ENCODE peak calls at places on chromosomes 3 and 15, in five cellular contexts. One of them, this sample, is unnamed.

GRCh38 chr15:41564286-41564959 is 5.4 kb downstream of the TYRO3 start:
- DNase-seq in activated B cell treated with CpG ODN at 0.5 μM for 24 hours: no peak
- DNase-seq in dorsolateral prefrontal cortex: peak; percentile 63
- DNase-seq in AG04450: no peak
- DNase-seq in IMR-90: no peak
- DNase-seq in this sample: no peak

GRCh38 chr15:51030649-51031316 is 63.9 kb downstream of the TNFAIP8L3 start:
- DNase-seq in activated B cell treated with CpG ODN at 0.5 μM for 24 hours: no peak
- DNase-seq in dorsolateral prefrontal cortex: no peak
- DNase-seq in AG04450: peak; percentile 38
- DNase-seq in IMR-90: peak; percentile 92
- DNase-seq in this sample: no peak

GRCh38 chr3:41975421-41976103 is 13.7 kb upstream of the ULK4 start:
- DNase-seq in activated B cell treated with CpG ODN at 0.5 μM for 24 hours: no peak
- DNase-seq in dorsolateral prefrontal cortex: no peak
- DNase-seq in AG04450: no peak
- DNase-seq in IMR-90: no peak
- DNase-seq in this sample: no peak

GRCh38 chr3:102053375-102053989 is 204.2 kb downstream of the NFKBIZ start:
- DNase-seq in activated B cell treated with CpG ODN at 0.5 μM for 24 hours: no peak
- DNase-seq in dorsolateral prefrontal cortex: no peak
- DNase-seq in AG04450: peak; percentile 13
- DNase-seq in IMR-90: peak; percentile 62
- DNase-seq in this sample: peak; percentile 19

GRCh38 chr15:76206325-76206976 is 104.8 kb downstream of the ETFA start:
- DNase-seq in activated B cell treated with CpG ODN at 0.5 μM for 24 hours: no peak
- DNase-seq in dorsolateral prefrontal cortex: peak; percentile 88
- DNase-seq in AG04450: no peak
- DNase-seq in IMR-90: peak; percentile 31
- DNase-seq in this sample: peak; percentile 54

GRCh38 chr3:121660356-121661171 is at the start of gene HCLS1:
- DNase-seq in activated B cell treated with CpG ODN at 0.5 μM for 24 hours: peak; percentile 73
- DNase-seq in dorsolateral prefrontal cortex: peak; percentile 49
- DNase-seq in AG04450: no peak
- DNase-seq in IMR-90: no peak
- DNase-seq in this sample: no peak

GRCh38 chr15:69121198-69121828 is 39.1 kb upstream of the GLCE start:
- DNase-seq in activated B cell treated with CpG ODN at 0.5 μM for 24 hours: no peak
- DNase-seq in dorsolateral prefrontal cortex: no peak
- DNase-seq in AG04450: no peak
- DNase-seq in IMR-90: no peak
- DNase-seq in this sample: no peak

GRCh38 chr15:28942521-28943035 is 56.8 kb downstream of the APBA2 start:
- DNase-seq in activated B cell treated with CpG ODN at 0.5 μM for 24 hours: no peak
- DNase-seq in dorsolateral prefrontal cortex: peak; percentile 5
- DNase-seq in AG04450: no peak
- DNase-seq in IMR-90: no peak
- DNase-seq in this sample: no peak

GRCh38 chr15:71810256-71811035 is at the start of gene NR2E3:
- DNase-seq in activated B cell treated with CpG ODN at 0.5 μM for 24 hours: no peak
- DNase-seq in dorsolateral prefrontal cortex: no peak
- DNase-seq in AG04450: no peak
- DNase-seq in IMR-90: no peak
- DNase-seq in this sample: no peak

GRCh38 chr3:150022406-150023238 is 51.9 kb upstream of the PFN2 start:
- DNase-seq in activated B cell treated with CpG ODN at 0.5 μM for 24 hours: no peak
- DNase-seq in dorsolateral prefrontal cortex: no peak
- DNase-seq in AG04450: no peak
- DNase-seq in IMR-90: peak; percentile 31
- DNase-seq in this sample: no peak

GRCh38 chr3:126033765-126034164 is 50.2 kb downstream of the SLC41A3 start:
- DNase-seq in activated B cell treated with CpG ODN at 0.5 μM for 24 hours: no peak
- DNase-seq in dorsolateral prefrontal cortex: no peak
- DNase-seq in AG04450: no peak
- DNase-seq in IMR-90: no peak
- DNase-seq in this sample: no peak

GRCh38 chr15:34616613-34617012 is 33.2 kb upstream of the GOLGA8B start:
- DNase-seq in activated B cell treated with CpG ODN at 0.5 μM for 24 hours: no peak
- DNase-seq in dorsolateral prefrontal cortex: peak; percentile 49
- DNase-seq in AG04450: no peak
- DNase-seq in IMR-90: peak; percentile 49
- DNase-seq in this sample: peak; percentile 5

GRCh38 chr15:26069204-26069603 is 206.1 kb upstream of the ATP10A start:
- DNase-seq in activated B cell treated with CpG ODN at 0.5 μM for 24 hours: no peak
- DNase-seq in dorsolateral prefrontal cortex: no peak
- DNase-seq in AG04450: no peak
- DNase-seq in IMR-90: no peak
- DNase-seq in this sample: no peak

GRCh38 chr3:177929310-177929709 is 606.9 kb upstream of the KCNMB2 start:
- DNase-seq in activated B cell treated with CpG ODN at 0.5 μM for 24 hours: no peak
- DNase-seq in dorsolateral prefrontal cortex: no peak
- DNase-seq in AG04450: no peak
- DNase-seq in IMR-90: peak; percentile 37
- DNase-seq in this sample: peak; percentile 16

GRCh38 chr3:37631686-37632085 is 230.0 kb upstream of the CTDSPL start:
- DNase-seq in activated B cell treated with CpG ODN at 0.5 μM for 24 hours: no peak
- DNase-seq in dorsolateral prefrontal cortex: peak; percentile 32
- DNase-seq in AG04450: no peak
- DNase-seq in IMR-90: no peak
- DNase-seq in this sample: no peak

GRCh38 chr3:38519651-38520050 is 23.5 kb downstream of the EXOG start:
- DNase-seq in activated B cell treated with CpG ODN at 0.5 μM for 24 hours: no peak
- DNase-seq in dorsolateral prefrontal cortex: no peak
- DNase-seq in AG04450: no peak
- DNase-seq in IMR-90: no peak
- DNase-seq in this sample: no peak

GRCh38 chr3:3110299-3110630 is at the start of gene IL5RA:
- DNase-seq in activated B cell treated with CpG ODN at 0.5 μM for 24 hours: no peak
- DNase-seq in dorsolateral prefrontal cortex: no peak
- DNase-seq in AG04450: no peak
- DNase-seq in IMR-90: no peak
- DNase-seq in this sample: no peak

GRCh38 chr3:71064976-71065763 is 518.4 kb downstream of the FOXP1 start:
- DNase-seq in activated B cell treated with CpG ODN at 0.5 μM for 24 hours: peak; percentile 67
- DNase-seq in dorsolateral prefrontal cortex: no peak
- DNase-seq in AG04450: no peak
- DNase-seq in IMR-90: peak; percentile 41
- DNase-seq in this sample: peak; percentile 55

GRCh38 chr3:43231276-43232000 is 54.9 kb upstream of the SNRK start:
- DNase-seq in activated B cell treated with CpG ODN at 0.5 μM for 24 hours: no peak
- DNase-seq in dorsolateral prefrontal cortex: no peak
- DNase-seq in AG04450: no peak
- DNase-seq in IMR-90: peak; percentile 46
- DNase-seq in this sample: no peak

GRCh38 chr3:4656059-4656458 is 162.9 kb downstream of the ITPR1 start:
- DNase-seq in activated B cell treated with CpG ODN at 0.5 μM for 24 hours: no peak
- DNase-seq in dorsolateral prefrontal cortex: peak; percentile 82
- DNase-seq in AG04450: peak; percentile 44
- DNase-seq in IMR-90: peak; percentile 75
- DNase-seq in this sample: peak; percentile 72

GRCh38 chr15:74867562-74868458 is 5.4 kb downstream of the SCAMP2 start:
- DNase-seq in activated B cell treated with CpG ODN at 0.5 μM for 24 hours: no peak
- DNase-seq in dorsolateral prefrontal cortex: no peak
- DNase-seq in AG04450: no peak
- DNase-seq in IMR-90: no peak
- DNase-seq in this sample: peak; percentile 45

GRCh38 chr15:69071265-69071664 is 56.8 kb downstream of the NOX5 start:
- DNase-seq in activated B cell treated with CpG ODN at 0.5 μM for 24 hours: no peak
- DNase-seq in dorsolateral prefrontal cortex: no peak
- DNase-seq in AG04450: no peak
- DNase-seq in IMR-90: no peak
- DNase-seq in this sample: no peak

GRCh38 chr3:185750015-185750414 is 74.8 kb downstream of the IGF2BP2 start:
- DNase-seq in activated B cell treated with CpG ODN at 0.5 μM for 24 hours: no peak
- DNase-seq in dorsolateral prefrontal cortex: no peak
- DNase-seq in AG04450: no peak
- DNase-seq in IMR-90: no peak
- DNase-seq in this sample: no peak

GRCh38 chr15:81311834-81312459 is 12.0 kb downstream of the STARD5 start:
- DNase-seq in activated B cell treated with CpG ODN at 0.5 μM for 24 hours: no peak
- DNase-seq in dorsolateral prefrontal cortex: no peak
- DNase-seq in AG04450: no peak
- DNase-seq in IMR-90: peak; percentile 31
- DNase-seq in this sample: no peak

GRCh38 chr3:110646496-110646895 is 425.1 kb upstream of the NECTIN3 start:
- DNase-seq in activated B cell treated with CpG ODN at 0.5 μM for 24 hours: no peak
- DNase-seq in dorsolateral prefrontal cortex: no peak
- DNase-seq in AG04450: no peak
- DNase-seq in IMR-90: no peak
- DNase-seq in this sample: no peak

GRCh38 chr3:156762631-156763185 is 63.4 kb upstream of the LEKR1 start:
- DNase-seq in activated B cell treated with CpG ODN at 0.5 μM for 24 hours: no peak
- DNase-seq in dorsolateral prefrontal cortex: no peak
- DNase-seq in AG04450: peak; percentile 84
- DNase-seq in IMR-90: peak; percentile 93
- DNase-seq in this sample: no peak

GRCh38 chr15:70538278-70538677 is 225.1 kb downstream of the UACA start:
- DNase-seq in activated B cell treated with CpG ODN at 0.5 μM for 24 hours: no peak
- DNase-seq in dorsolateral prefrontal cortex: no peak
- DNase-seq in AG04450: no peak
- DNase-seq in IMR-90: no peak
- DNase-seq in this sample: no peak

GRCh38 chr15:57743424-57743823 is 36.9 kb downstream of the POLR2M start:
- DNase-seq in activated B cell treated with CpG ODN at 0.5 μM for 24 hours: no peak
- DNase-seq in dorsolateral prefrontal cortex: no peak
- DNase-seq in AG04450: no peak
- DNase-seq in IMR-90: no peak
- DNase-seq in this sample: peak; percentile 16
- TF ChIP-seq CTCF in activated B cell treated with CpG ODN at 0.5 μM for 24 hours: no peak
- TF ChIP-seq CTCF in dorsolateral prefrontal cortex: no peak
- TF ChIP-seq CTCF in AG04450: no peak
- TF ChIP-seq CTCF in IMR-90: no peak
- TF ChIP-seq CTCF in this sample: no peak

GRCh38 chr15:100918034-100918689 is 995 bp upstream of the LRRK1 start:
- DNase-seq in activated B cell treated with CpG ODN at 0.5 μM for 24 hours: peak; percentile 81
- DNase-seq in dorsolateral prefrontal cortex: peak; percentile 54
- DNase-seq in AG04450: no peak
- DNase-seq in IMR-90: peak; percentile 62
- DNase-seq in this sample: peak; percentile 95

GRCh38 chr15:100911086-100911485 is 8.1 kb upstream of the LRRK1 start:
- DNase-seq in activated B cell treated with CpG ODN at 0.5 μM for 24 hours: no peak
- DNase-seq in dorsolateral prefrontal cortex: no peak
- DNase-seq in AG04450: no peak
- DNase-seq in IMR-90: no peak
- DNase-seq in this sample: no peak

GRCh38 chr15:100918690-100919480 is at the start of gene LRRK1:
- DNase-seq in activated B cell treated with CpG ODN at 0.5 μM for 24 hours: peak; percentile 59
- DNase-seq in dorsolateral prefrontal cortex: no peak
- DNase-seq in AG04450: no peak
- DNase-seq in IMR-90: peak; percentile 40
- DNase-seq in this sample: peak; percentile 72

GRCh38 chr15:100913961-100914360 is 5.2 kb upstream of the LRRK1 start:
- DNase-seq in activated B cell treated with CpG ODN at 0.5 μM for 24 hours: no peak
- DNase-seq in dorsolateral prefrontal cortex: no peak
- DNase-seq in AG04450: no peak
- DNase-seq in IMR-90: no peak
- DNase-seq in this sample: no peak

DNA sequence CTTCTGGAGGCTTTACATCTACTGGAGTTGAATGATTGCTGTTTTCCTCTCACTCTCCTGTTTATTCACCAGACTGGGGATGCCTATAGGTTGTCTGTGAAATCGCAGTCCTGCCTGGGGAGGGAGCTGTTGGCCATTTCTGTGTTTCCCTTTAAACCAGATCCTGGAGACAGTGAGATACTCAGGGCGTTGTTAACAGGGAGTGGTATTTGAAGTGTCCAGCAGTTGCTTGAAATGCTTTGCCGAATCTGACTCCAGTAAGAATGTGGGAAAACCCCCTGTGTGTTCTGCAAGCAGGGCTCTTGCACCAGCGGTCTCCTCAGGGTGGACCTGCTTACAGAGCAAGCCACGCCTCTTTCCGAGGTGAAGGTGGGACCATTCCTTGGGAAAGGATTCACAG is 4.3 kb upstream of the LRRK1 start:
- DNase-seq in activated B cell treated with CpG ODN at 0.5 μM for 24 hours: no peak
- DNase-seq in dorsolateral prefrontal cortex: no peak
- DNase-seq in AG04450: no peak
- DNase-seq in IMR-90: peak; percentile 24
- DNase-seq in this sample: no peak
- TF ChIP-seq CTCF in activated B cell treated with CpG ODN at 0.5 μM for 24 hours: no peak
- TF ChIP-seq CTCF in dorsolateral prefrontal cortex: no peak
- TF ChIP-seq CTCF in AG04450: peak; percentile 28
- TF ChIP-seq CTCF in IMR-90: peak; percentile 24
- TF ChIP-seq CTCF in this sample: no peak

GRCh38 chr3:148958681-148959080 is 32.7 kb upstream of the GYG1 start:
- DNase-seq in activated B cell treated with CpG ODN at 0.5 μM for 24 hours: no peak
- DNase-seq in dorsolateral prefrontal cortex: no peak
- DNase-seq in AG04450: no peak
- DNase-seq in IMR-90: no peak
- DNase-seq in this sample: no peak

GRCh38 chr3:148957586-148957985 is 33.8 kb upstream of the GYG1 start:
- DNase-seq in activated B cell treated with CpG ODN at 0.5 μM for 24 hours: no peak
- DNase-seq in dorsolateral prefrontal cortex: no peak
- DNase-seq in AG04450: no peak
- DNase-seq in IMR-90: no peak
- DNase-seq in this sample: peak; percentile 43

GRCh38 chr3:148962513-148962912 is 28.8 kb upstream of the GYG1 start:
- DNase-seq in activated B cell treated with CpG ODN at 0.5 μM for 24 hours: no peak
- DNase-seq in dorsolateral prefrontal cortex: no peak
- DNase-seq in AG04450: peak; percentile 27
- DNase-seq in IMR-90: peak; percentile 88
- DNase-seq in this sample: peak; percentile 66
- TF ChIP-seq CTCF in activated B cell treated with CpG ODN at 0.5 μM for 24 hours: no peak
- TF ChIP-seq CTCF in dorsolateral prefrontal cortex: no peak
- TF ChIP-seq CTCF in AG04450: peak; percentile 24
- TF ChIP-seq CTCF in IMR-90: peak; percentile 54
- TF ChIP-seq CTCF in this sample: no peak

GRCh38 chr3:59696783-59697182 is 647.0 kb upstream of the CFAP20DC start:
- DNase-seq in activated B cell treated with CpG ODN at 0.5 μM for 24 hours: no peak
- DNase-seq in dorsolateral prefrontal cortex: no peak
- DNase-seq in AG04450: no peak
- DNase-seq in IMR-90: no peak
- DNase-seq in this sample: no peak

GRCh38 chr3:59692117-59692516 is 642.3 kb upstream of the CFAP20DC start:
- DNase-seq in activated B cell treated with CpG ODN at 0.5 μM for 24 hours: no peak
- DNase-seq in dorsolateral prefrontal cortex: no peak
- DNase-seq in AG04450: no peak
- DNase-seq in IMR-90: no peak
- DNase-seq in this sample: no peak

GRCh38 chr3:59698091-59698490 is 648.3 kb upstream of the CFAP20DC start:
- DNase-seq in activated B cell treated with CpG ODN at 0.5 μM for 24 hours: no peak
- DNase-seq in dorsolateral prefrontal cortex: no peak
- DNase-seq in AG04450: no peak
- DNase-seq in IMR-90: no peak
- DNase-seq in this sample: no peak

GRCh38 chr3:59699648-59700320 is 650.0 kb upstream of the CFAP20DC start:
- DNase-seq in activated B cell treated with CpG ODN at 0.5 μM for 24 hours: no peak
- DNase-seq in dorsolateral prefrontal cortex: no peak
- DNase-seq in AG04450: no peak
- DNase-seq in IMR-90: no peak
- DNase-seq in this sample: no peak

DNA sequence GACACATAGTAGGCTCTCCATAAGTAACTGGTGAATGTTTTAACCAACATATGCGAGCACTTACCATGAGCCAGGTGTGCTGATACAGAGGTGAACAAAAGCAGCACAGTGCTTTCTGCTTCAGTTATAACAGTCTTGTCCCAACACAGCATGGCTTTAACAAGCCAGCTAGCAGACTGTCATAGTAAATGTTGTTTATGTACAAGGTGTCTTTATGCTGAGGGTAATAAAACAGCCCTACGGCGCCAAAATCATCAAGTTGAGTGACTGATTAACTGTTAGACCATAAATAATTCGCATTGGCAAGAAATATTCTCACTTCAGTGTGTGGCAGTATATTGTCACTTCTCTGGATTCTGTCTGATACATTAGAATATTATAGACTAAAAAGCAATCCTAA is 646.0 kb upstream of the CFAP20DC start:
- DNase-seq in activated B cell treated with CpG ODN at 0.5 μM for 24 hours: no peak
- DNase-seq in dorsolateral prefrontal cortex: no peak
- DNase-seq in AG04450: no peak
- DNase-seq in IMR-90: no peak
- DNase-seq in this sample: no peak
- TF ChIP-seq CTCF in activated B cell treated with CpG ODN at 0.5 μM for 24 hours: no peak
- TF ChIP-seq CTCF in dorsolateral prefrontal cortex: no peak
- TF ChIP-seq CTCF in AG04450: no peak
- TF ChIP-seq CTCF in IMR-90: no peak
- TF ChIP-seq CTCF in this sample: no peak